ENCODE peak calls at places on chromosomes 11 and 22, in four cellular contexts. F, V, P and X are unnamed samples.

GRCh38 chr22:50197856-50198623 is 2.8 kb upstream of the SELENOO start:
- DNase-seq in P (no peak), F (no peak), V (no peak), X (no peak)

GRCh38 chr22:26725012-26725676 is 67.8 kb downstream of the MIAT start:
- DNase-seq in P (no peak), F (no peak), V (peak), X (no peak)

GRCh38 chr22:19991645-19992451 is 24.8 kb downstream of the ARVCF start:
- DNase-seq in F (no peak), P (no peak), V (no peak), X (no peak)

GRCh38 chr11:114260483-114260882 is 35.7 kb upstream of the NNMT start:
- DNase-seq in V (no peak), P (no peak), F (no peak), X (no peak)

GRCh38 chr22:38228873-38229740 is 27.3 kb downstream of the MAFF start:
- DNase-seq in F (peak), V (peak), P (peak), X (no peak)

GRCh38 chr11:120342226-120342625 is 6.0 kb downstream of the ARHGEF12 start:
- DNase-seq in F (no peak), V (no peak), P (no peak), X (no peak)

GRCh38 chr22:32202539-32203180 is 2.2 kb downstream of the RFPL2 start:
- DNase-seq in V (peak), F (peak), P (peak), X (no peak)

GRCh38 chr11:113470233-113470632 is 5.0 kb downstream of the DRD2 start:
- DNase-seq in F (no peak), V (no peak), P (no peak), X (no peak)

GRCh38 chr22:20429254-20430100 is 8.1 kb downstream of the SCARF2 start:
- DNase-seq in P (peak), V (no peak), F (no peak), X (no peak)

GRCh38 chr11:75721852-75722668 is 4.4 kb downstream of the MOGAT2 start:
- DNase-seq in V (no peak), P (no peak), F (no peak), X (no peak)

GRCh38 chr11:95322546-95322945 is 91.5 kb upstream of the SESN3 start:
- DNase-seq in P (no peak), V (peak), F (no peak), X (no peak)

GRCh38 chr11:28939381-28939780 is 831.2 kb downstream of the METTL15 start:
- DNase-seq in F (no peak), P (no peak), V (no peak), X (no peak)

GRCh38 chr11:76379811-76380160 is 1.1 kb downstream of the THAP12 start:
- DNase-seq in F (no peak), V (no peak), P (no peak), X (no peak)

GRCh38 chr22:24969588-24970301 is 17.2 kb downstream of the KIAA1671 start:
- DNase-seq in V (peak), P (peak), F (no peak), X (no peak)

GRCh38 chr11:55791606-55792005 is 3.8 kb upstream of the OR5D14 start:
- DNase-seq in F (no peak), P (no peak), V (no peak), X (no peak)

GRCh38 chr22:29855611-29856181 is 17.6 kb upstream of the ASCC2 start:
- DNase-seq in V (no peak), F (no peak), P (no peak), X (no peak)

GRCh38 chr22:41324818-41325528 is 23.6 kb downstream of the ZC3H7B start:
- DNase-seq in F (no peak), V (no peak), P (no peak), X (no peak)